ENCODE peak calls at places on chromosomes 2 and 18, in seven cellular contexts. H, Y, W, L, N, T and X are unnamed samples.

GRCh38 chr2:165434865-165435500 is 34.5 kb upstream of the CSRNP3 start:
- DNase-seq in H (peak), Y (no peak), W (no peak), L (no peak), N (no peak), T (no peak), X (no peak)

GRCh38 chr2:213101686-213102460 is 49.5 kb downstream of the IKZF2 start:
- DNase-seq in H (no peak), Y (no peak), W (no peak), L (no peak), N (no peak), T (no peak), X (no peak)

GRCh38 chr2:109318150-109318948 is 189.3 kb downstream of the SH3RF3 start:
- DNase-seq in H (peak), Y (peak), W (peak), L (peak), N (peak), T (peak), X (peak)

GRCh38 chr18:77203071-77203470 is 46.6 kb upstream of the GALR1 start:
- DNase-seq in H (peak), Y (no peak), W (no peak), L (no peak), N (no peak), T (peak), X (no peak)

GRCh38 chr2:198444800-198445287 is 640.5 kb downstream of the PLCL1 start:
- DNase-seq in H (no peak), Y (no peak), W (no peak), L (no peak), N (no peak), T (no peak), X (no peak)

GRCh38 chr2:54704688-54705605 is 18.5 kb upstream of the EML6 start:
- DNase-seq in H (peak), Y (no peak), W (no peak), L (no peak), N (no peak), T (peak), X (peak)

GRCh38 chr2:44964704-44965343 is 23.3 kb downstream of the SIX3 start:
- DNase-seq in H (no peak), Y (no peak), W (no peak), L (no peak), N (no peak), T (no peak), X (no peak)

GRCh38 chr2:142222715-142223114 is 91.9 kb upstream of the LRP1B start:
- DNase-seq in H (no peak), Y (no peak), W (no peak), L (no peak), N (no peak), T (no peak), X (no peak)

GRCh38 chr2:106997204-106997603 is 111.2 kb upstream of the ST6GAL2 start:
- DNase-seq in H (no peak), Y (no peak), W (no peak), L (no peak), N (no peak), T (no peak), X (no peak)

GRCh38 chr18:75408554-75409506 is 18.7 kb downstream of the SMIM21 start:
- DNase-seq in H (peak), Y (no peak), W (no peak), L (peak), N (no peak), T (peak), X (peak)

GRCh38 chr18:44668280-44668975 is 12.3 kb upstream of the SETBP1 start:
- DNase-seq in H (no peak), Y (no peak), W (peak), L (no peak), N (no peak), T (no peak), X (no peak)

GRCh38 chr2:101679037-101679726 is 18.3 kb upstream of the MAP4K4 start:
- DNase-seq in H (no peak), Y (no peak), W (no peak), L (peak), N (no peak), T (peak), X (peak)

GRCh38 chr2:41853427-41854191 is 194.2 kb upstream of the PKDCC start:
- DNase-seq in H (peak), Y (peak), W (no peak), L (no peak), N (no peak), T (peak), X (peak)

GRCh38 chr2:219249203-219249980 is 3.7 kb upstream of the TUBA4B start:
- DNase-seq in H (peak), Y (peak), W (no peak), L (no peak), N (peak), T (peak), X (peak)

GRCh38 chr2:144529841-144530240 is 9.9 kb upstream of the ZEB2 start:
- DNase-seq in H (no peak), Y (no peak), W (no peak), L (no peak), N (no peak), T (peak), X (no peak)

GRCh38 chr2:219171231-219171651 is 1.4 kb upstream of the SLC23A3 start:
- DNase-seq in H (peak), Y (peak), W (peak), L (peak), N (peak), T (peak), X (peak)

GRCh38 chr2:232623768-232624553 is 9.4 kb upstream of the EFHD1 start:
- DNase-seq in H (no peak), Y (no peak), W (no peak), L (no peak), N (no peak), T (no peak), X (no peak)

GRCh38 chr18:11591957-11592356 is 17.4 kb upstream of the SLC35G4 start:
- DNase-seq in H (no peak), Y (no peak), W (peak), L (no peak), N (no peak), T (no peak), X (no peak)

GRCh38 chr18:489244-490023 is 11.1 kb downstream of the COLEC12 start:
- DNase-seq in H (no peak), Y (no peak), W (no peak), L (peak), N (no peak), T (peak), X (peak)

GRCh38 chr18:6624729-6625308 is 104.7 kb upstream of the ARHGAP28 start:
- DNase-seq in H (no peak), Y (no peak), W (no peak), L (peak), N (no peak), T (peak), X (peak)

GRCh38 chr18:73355076-73355475 is 487.3 kb upstream of the NETO1 start:
- DNase-seq in H (no peak), Y (no peak), W (no peak), L (no peak), N (no peak), T (no peak), X (peak)

GRCh38 chr2:198214108-198214736 is 409.8 kb downstream of the PLCL1 start:
- DNase-seq in H (no peak), Y (no peak), W (no peak), L (no peak), N (no peak), T (peak), X (peak)

GRCh38 chr2:96084006-96084857 is 32.1 kb downstream of the ADRA2B start:
- DNase-seq in H (no peak), Y (peak), W (no peak), L (no peak), N (no peak), T (no peak), X (no peak)

GRCh38 chr2:119706196-119706595 is 27.2 kb downstream of the TMEM177 start:
- DNase-seq in H (no peak), Y (no peak), W (no peak), L (no peak), N (no peak), T (no peak), X (no peak)

GRCh38 chr18:58687871-58688308 is 16.6 kb downstream of the MALT1 start:
- DNase-seq in H (no peak), Y (no peak), W (no peak), L (no peak), N (no peak), T (no peak), X (no peak)

GRCh38 chr2:98869868-98870267 is 66.2 kb downstream of the CRACDL start:
- DNase-seq in H (no peak), Y (peak), W (peak), L (no peak), N (peak), T (no peak), X (no peak)

GRCh38 chr2:235008584-235009044 is 56.8 kb downstream of the SH3BP4 start:
- DNase-seq in H (peak), Y (peak), W (no peak), L (no peak), N (no peak), T (no peak), X (no peak)

DNA sequence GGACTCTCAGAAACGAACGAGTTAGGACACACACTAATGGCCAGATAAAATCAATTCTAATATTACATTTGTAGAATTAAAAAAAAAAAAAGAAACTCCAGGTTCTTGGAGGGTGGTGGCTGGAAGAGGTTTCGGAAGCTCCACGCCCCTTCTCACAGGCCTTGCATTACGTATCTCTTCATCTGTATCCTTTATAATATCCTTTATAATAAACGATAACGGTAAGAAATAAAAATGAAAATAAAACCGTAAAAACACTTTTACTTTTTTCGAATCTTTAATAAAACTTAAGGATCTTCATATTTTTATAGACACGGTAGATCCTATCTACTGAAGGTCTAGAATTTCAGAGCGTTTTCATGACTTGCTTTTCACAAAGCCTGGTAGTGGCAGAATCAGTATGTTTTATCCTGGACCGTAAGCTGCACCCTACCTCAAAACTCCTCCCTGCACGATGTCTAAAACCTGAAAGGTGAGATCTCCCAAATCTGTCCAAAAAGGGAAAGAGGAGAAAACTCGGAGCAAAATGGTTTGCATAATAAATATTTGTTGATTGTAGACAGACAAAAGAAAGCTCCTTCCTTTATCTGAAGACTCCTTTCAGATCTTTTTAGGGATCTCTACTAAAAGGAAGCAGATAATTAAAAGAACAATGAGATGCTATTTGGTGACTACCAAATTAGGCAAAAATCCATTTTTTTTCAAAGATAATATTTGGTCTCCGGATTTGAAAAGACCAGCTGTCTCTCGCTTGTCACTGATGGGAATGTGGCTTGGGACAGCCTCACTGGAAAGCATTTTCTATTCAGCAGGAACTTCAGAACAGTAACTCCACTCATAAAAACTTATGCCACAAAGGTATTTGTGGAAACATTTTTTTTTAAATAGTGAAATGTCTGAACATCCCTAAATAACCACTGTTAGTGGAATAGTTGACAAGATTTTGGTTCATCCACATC is 2.0 kb upstream of the CXCR4 start:
- DNase-seq in H (no peak), Y (no peak), W (no peak), L (no peak), N (no peak), T (no peak), X (no peak)
- H3K4me3 ChIP-seq in H (peak), Y (peak), W (peak), L (no peak), N (peak), T (peak), X (no peak)

GRCh38 chr2:148565272-148565894 is 79.2 kb upstream of the EPC2 start:
- DNase-seq in H (no peak), Y (no peak), W (no peak), L (no peak), N (no peak), T (peak), X (no peak)
- TF ChIP-seq CTCF in H (peak), Y (no peak), W (peak), L (peak), N (peak), T (peak), X (no peak)

GRCh38 chr2:223956267-223956666 is 996 bp upstream of the MRPL44 start:
- DNase-seq in H (no peak), Y (no peak), W (no peak), L (no peak), N (no peak), T (no peak), X (no peak)
- H3K4me3 ChIP-seq in H (no peak), Y (no peak), W (no peak), L (no peak), N (no peak), T (no peak), X (no peak)

DNA sequence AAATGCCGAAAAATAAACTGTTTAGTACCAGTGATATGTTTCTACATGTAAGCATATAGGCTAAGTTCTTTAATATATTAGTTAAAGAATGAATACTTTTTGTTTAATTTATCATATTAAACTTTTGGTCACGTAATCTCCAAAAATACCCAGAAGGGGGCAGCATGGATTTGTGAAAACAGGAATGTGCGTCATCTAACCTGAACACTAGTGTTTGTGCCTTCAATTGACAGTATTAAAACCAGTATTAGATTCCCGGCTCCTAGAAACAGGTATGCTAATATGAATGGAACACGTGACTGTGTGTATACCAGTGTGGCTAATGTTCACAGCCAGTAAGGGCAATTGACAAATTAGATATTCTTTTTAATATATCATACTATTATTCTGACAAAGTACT is 51.8 kb downstream of the WDR7 start:
- DNase-seq in H (peak), Y (peak), W (no peak), L (no peak), N (no peak), T (peak), X (peak)
- TF ChIP-seq CTCF in H (peak), Y (no peak), W (peak), L (peak), N (no peak), T (peak), X (peak)

GRCh38 chr2:30264236-30264635 is 32.9 kb downstream of the LBH start:
- DNase-seq in H (no peak), Y (no peak), W (no peak), L (no peak), N (no peak), T (peak), X (no peak)
- H3K4me3 ChIP-seq in H (no peak), Y (no peak), W (no peak), L (no peak), N (no peak), T (no peak), X (no peak)